ENCODE peak calls at places on chromosomes 7 and 10, in five cellular contexts. C, I, M, Y and D are unnamed samples.
A peak's percentile ranks its signal among the peaks of the same experiment; 100 is the strongest.

GRCh38 chr10:4947635-4948596 is 15.3 kb upstream of the AKR1C1 start:
- DNase-seq in C (no peak), I (no peak), M (no peak), Y (no peak), D (no peak)

GRCh38 chr10:30765611-30766010 is 136.1 kb upstream of the LYZL2 start:
- DNase-seq in C (no peak), I (no peak), M (no peak), Y (no peak), D (no peak)

GRCh38 chr10:125209591-125210373 is 49.4 kb upstream of the CTBP2 start:
- DNase-seq in C (no peak), I (no peak), M (no peak), Y (no peak), D (no peak)

GRCh38 chr10:14476641-14477407 is 146.1 kb upstream of the FRMD4A start:
- DNase-seq in C (no peak), I (no peak), M (no peak), Y (no peak), D (no peak)

GRCh38 chr10:17465328-17466125 is 11.1 kb upstream of the ST8SIA6 start:
- DNase-seq in C (no peak), I (no peak), M (no peak), Y (no peak), D (no peak)

GRCh38 chr7:140564643-140565042 is 76.0 kb downstream of the DENND2A start:
- DNase-seq in C (no peak), I (no peak), M (no peak), Y (no peak), D (no peak)

GRCh38 chr10:61081331-61081730 is 137.3 kb upstream of the RHOBTB1 start:
- DNase-seq in C (no peak), I (no peak), M (no peak), Y (no peak), D (no peak)

GRCh38 chr7:114225784-114226183 is 188.8 kb upstream of the FOXP2 start:
- DNase-seq in C (no peak), I (no peak), M (no peak), Y (no peak), D (no peak)

GRCh38 chr7:41979834-41980307 is 257.1 kb downstream of the GLI3 start:
- DNase-seq in C (no peak), I (no peak), M (no peak), Y (peak; percentile 33), D (no peak)

GRCh38 chr7:81366546-81366945 is 403.3 kb downstream of the HGF start:
- DNase-seq in C (no peak), I (no peak), M (no peak), Y (no peak), D (no peak)

GRCh38 chr10:71081229-71081560 is 131.2 kb upstream of the UNC5B start:
- DNase-seq in C (no peak), I (peak; percentile 11), M (no peak), Y (no peak), D (peak; percentile 49)

GRCh38 chr10:118957141-118957825 is 72.2 kb upstream of the NANOS1 start:
- DNase-seq in C (no peak), I (peak; percentile 29), M (no peak), Y (no peak), D (peak; percentile 46)

GRCh38 chr7:84829719-84830118 is 357.1 kb downstream of the SEMA3D start:
- DNase-seq in C (no peak), I (no peak), M (no peak), Y (no peak), D (no peak)

GRCh38 chr7:90666186-90666585 is 70.1 kb downstream of the CDK14 start:
- DNase-seq in C (no peak), I (no peak), M (no peak), Y (no peak), D (no peak)

GRCh38 chr10:72320676-72321247 is 34.0 kb downstream of the DNAJB12 start:
- DNase-seq in C (peak; percentile 58), I (peak; percentile 79), M (peak; percentile 38), Y (peak; percentile 99), D (no peak)

GRCh38 chr7:116809636-116810266 is 52.6 kb upstream of the CAPZA2 start:
- DNase-seq in C (no peak), I (no peak), M (peak; percentile 90), Y (peak; percentile 59), D (no peak)